ENCODE peak calls at places on chromosomes 7 and 10, in six cellular contexts. Q, O, V, P, M and D are unnamed samples.
A peak's percentile ranks its signal among the peaks of the same experiment; 100 is the strongest.

GRCh38 chr7:128084896-128085608 is 53.8 kb upstream of the LRRC4 start:
- DNase-seq in Q (no peak), O (peak; percentile 60), V (no peak), P (no peak), M (no peak), D (no peak)

GRCh38 chr10:112148314-112148713 is 35.3 kb downstream of the GPAM start:
- DNase-seq in Q (no peak), O (no peak), V (no peak), P (no peak), M (no peak), D (no peak)

GRCh38 chr7:19421871-19422270 is 276.6 kb upstream of the FERD3L start:
- DNase-seq in Q (no peak), O (no peak), V (no peak), P (no peak), M (no peak), D (no peak)

GRCh38 chr7:148185050-148185449 is 405.5 kb upstream of the C7orf33 start:
- DNase-seq in Q (no peak), O (no peak), V (no peak), P (no peak), M (no peak), D (no peak)

GRCh38 chr10:17562572-17562971 is 54.6 kb downstream of the HACD1 start:
- DNase-seq in Q (no peak), O (no peak), V (no peak), P (no peak), M (no peak), D (no peak)

GRCh38 chr10:68211635-68212034 is 20.3 kb downstream of the ATOH7 start:
- DNase-seq in Q (no peak), O (no peak), V (no peak), P (no peak), M (no peak), D (no peak)

GRCh38 chr7:101185258-101185839 is 5.3 kb upstream of the NAT16 start:
- DNase-seq in Q (no peak), O (no peak), V (no peak), P (no peak), M (no peak), D (no peak)

GRCh38 chr10:62266611-62267010 is 2.0 kb downstream of the RTKN2 start:
- DNase-seq in Q (no peak), O (no peak), V (no peak), P (no peak), M (no peak), D (no peak)

GRCh38 chr7:142603870-142604448 is 145.3 kb upstream of the PRSS1 start:
- DNase-seq in Q (peak; percentile 76), O (peak; percentile 64), V (no peak), P (no peak), M (peak; percentile 70), D (no peak)

GRCh38 chr7:2109936-2110585 is 122.7 kb downstream of the MAD1L1 start:
- DNase-seq in Q (no peak), O (no peak), V (no peak), P (no peak), M (no peak), D (no peak)

GRCh38 chr10:47021850-47022249 is 110.6 kb downstream of the PTPN20 start:
- DNase-seq in Q (no peak), O (no peak), V (peak; percentile 8), P (no peak), M (no peak), D (no peak)
- TF ChIP-seq CTCF in Q (no peak), O (no peak), V (no peak), P (no peak), M (no peak), D (no peak)

DNA sequence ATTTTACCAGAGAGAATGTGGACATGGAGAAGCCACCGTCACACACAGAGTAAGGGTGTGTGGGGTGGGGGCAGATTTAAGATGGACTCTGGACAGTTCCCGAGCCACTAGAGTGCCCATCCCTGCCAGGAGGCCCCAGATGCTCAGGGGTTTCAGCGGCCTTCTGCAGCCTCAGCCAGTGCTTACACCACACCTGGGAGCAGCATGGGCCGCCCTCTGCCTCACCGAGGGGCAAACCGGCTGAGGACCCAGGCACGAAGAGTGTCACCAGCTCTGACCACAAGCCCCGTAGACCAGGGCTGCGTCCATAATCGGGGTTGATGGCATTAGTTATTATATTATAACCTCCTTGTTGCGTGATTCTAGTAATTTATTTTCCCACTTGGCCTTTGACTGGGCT is 6.7 kb upstream of the MNX1 start:
- DNase-seq in Q (peak; percentile 68), O (no peak), V (no peak), P (no peak), M (peak; percentile 35), D (no peak)
- H3K4me1 ChIP-seq in Q (peaks cover 23% of the 10 kb centered on the region), O (peaks cover 33% of the 10 kb centered on the region), V (peaks cover 10% of the 10 kb centered on the region), P (peaks cover 20% of the 10 kb centered on the region), M (peaks cover 20% of the 10 kb centered on the region), D (peaks cover 11% of the 10 kb centered on the region)

GRCh38 chr7:116953727-116954442 is 584 bp downstream of the ST7 start:
- DNase-seq in Q (peak; percentile 86), O (peak; percentile 77), V (peak; percentile 56), P (peak; percentile 78), M (peak; percentile 80), D (peak; percentile 26)
- TF ChIP-seq CTCF in Q (no peak), O (no peak), V (no peak), P (no peak), M (no peak), D (no peak)

DNA sequence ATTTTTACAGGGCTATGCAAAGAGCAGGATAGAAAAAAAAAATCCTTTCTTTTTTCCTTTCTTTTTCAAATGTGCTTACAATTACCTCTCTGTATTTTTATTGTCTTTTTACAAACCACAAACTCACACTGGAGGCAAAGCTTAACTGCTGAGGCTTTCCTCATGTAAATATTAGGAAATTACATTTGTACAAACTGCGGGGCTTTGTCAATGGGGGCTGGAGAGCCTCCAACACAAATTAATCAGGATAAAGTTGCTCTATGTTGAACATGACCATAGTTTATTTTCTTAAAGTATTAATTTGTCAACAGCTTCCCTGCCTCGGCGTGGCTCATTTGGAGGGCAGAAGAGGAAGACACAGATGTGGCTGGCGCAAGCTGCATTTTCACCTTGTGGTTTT is 411.7 kb upstream of the MKI67 start:
- DNase-seq in Q (no peak), O (no peak), V (no peak), P (no peak), M (no peak), D (no peak)
- H3K4me1 ChIP-seq in Q (no peaks in the 10 kb centered on the region), O (peaks cover 8% of the 10 kb centered on the region), V (peaks cover 11% of the 10 kb centered on the region), P (peaks cover 11% of the 10 kb centered on the region), M (peaks cover 13% of the 10 kb centered on the region), D (no peaks in the 10 kb centered on the region)

DNA sequence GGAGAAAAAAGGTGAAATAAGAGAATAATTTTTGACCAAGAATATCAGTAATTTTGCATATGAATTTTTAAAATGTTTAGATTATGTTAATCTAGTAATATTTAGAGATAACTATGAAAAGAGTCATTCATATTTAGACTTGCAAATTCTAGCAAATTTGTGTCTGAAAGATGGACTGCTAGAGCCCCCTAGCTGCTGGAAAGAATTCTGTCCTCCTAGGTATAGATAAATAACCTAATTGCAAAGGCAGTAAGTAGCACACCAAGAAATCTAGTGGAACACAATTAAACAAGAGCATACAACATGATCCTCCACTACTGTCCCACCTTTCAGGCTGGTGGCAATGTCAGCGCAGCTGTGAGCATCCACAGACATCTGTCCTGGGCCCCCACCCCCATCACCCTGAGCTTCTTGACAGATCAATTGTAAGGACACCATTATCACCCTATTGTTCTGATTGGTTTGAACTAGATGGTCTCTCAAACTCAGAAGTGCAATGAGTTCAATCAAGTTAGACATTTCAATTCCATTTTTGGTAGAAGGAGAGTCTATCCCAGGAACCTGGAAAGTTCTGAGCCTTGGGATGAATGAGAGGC is 15.0 kb upstream of the GFRA1 start:
- DNase-seq in Q (peak; percentile 66), O (peak; percentile 31), V (peak; percentile 32), P (no peak), M (peak; percentile 60), D (no peak)
- TF ChIP-seq CTCF in Q (peak; percentile 91), O (peak; percentile 78), V (peak; percentile 73), P (peak; percentile 59), M (peak; percentile 91), D (peak; percentile 70)

GRCh38 chr10:34186740-34187139 is 628.4 kb downstream of the PARD3 start:
- DNase-seq in Q (peak; percentile 69), O (no peak), V (no peak), P (no peak), M (peak; percentile 57), D (no peak)

GRCh38 chr10:34187201-34187600 is 627.9 kb downstream of the PARD3 start:
- DNase-seq in Q (no peak), O (no peak), V (no peak), P (no peak), M (no peak), D (no peak)

GRCh38 chr10:34188221-34188620 is 626.9 kb downstream of the PARD3 start:
- DNase-seq in Q (no peak), O (no peak), V (no peak), P (no peak), M (no peak), D (no peak)

GRCh38 chr10:34184901-34185386 is 630.2 kb downstream of the PARD3 start:
- DNase-seq in Q (no peak), O (no peak), V (no peak), P (no peak), M (no peak), D (no peak)

DNA sequence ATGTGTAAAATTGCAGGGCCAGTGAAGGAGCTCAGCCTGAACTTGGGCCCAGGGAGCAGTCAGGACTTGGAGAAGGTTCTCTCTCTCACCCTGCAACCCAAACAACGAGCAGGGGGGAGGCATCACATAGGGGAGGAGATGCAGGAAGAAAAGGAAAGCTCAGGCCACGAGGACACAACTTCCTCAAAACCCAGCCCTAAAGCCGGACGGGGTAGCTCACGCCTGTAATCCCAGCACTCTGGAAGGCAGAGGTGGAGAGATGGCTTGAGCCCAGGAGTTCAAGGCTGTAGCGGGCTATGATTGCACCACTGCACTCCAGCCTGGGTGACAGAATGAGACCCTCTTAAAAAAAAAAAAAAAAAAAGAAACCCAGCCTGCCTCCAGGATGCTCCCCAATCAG is 629.1 kb downstream of the PARD3 start:
- DNase-seq in Q (peak; percentile 71), O (no peak), V (no peak), P (no peak), M (no peak), D (no peak)
- H3K4me1 ChIP-seq in Q (peaks cover 17% of the 10 kb centered on the region), O (peaks cover 30% of the 10 kb centered on the region), V (no peaks in the 10 kb centered on the region), P (no peaks in the 10 kb centered on the region), M (peaks cover 77% of the 10 kb centered on the region), D (peaks cover 3% of the 10 kb centered on the region)

GRCh38 chr10:110388682-110389052 is 83.9 kb upstream of the SMNDC1 start:
- DNase-seq in Q (peak; percentile 71), O (no peak), V (no peak), P (no peak), M (peak; percentile 28), D (no peak)
- TF ChIP-seq CTCF in Q (peak; percentile 58), O (no peak), V (no peak), P (no peak), M (peak; percentile 19), D (no peak)

GRCh38 chr7:64687249-64687648 is 21.3 kb downstream of the ZNF107 start:
- DNase-seq in Q (no peak), O (no peak), V (no peak), P (no peak), M (no peak), D (no peak)
- H3K4me1 ChIP-seq in Q (no peaks in the 10 kb centered on the region), O (no peaks in the 10 kb centered on the region), V (no peaks in the 10 kb centered on the region), P (no peaks in the 10 kb centered on the region), M (no peaks in the 10 kb centered on the region), D (no peaks in the 10 kb centered on the region)